ENCODE peak calls at places on chromosomes 16 and 17, in six cellular contexts. One of them, this sample, is unnamed.

GRCh38 chr17:38619937-38620550 is 14.3 kb upstream of the SRCIN1 start:
- DNase-seq in T follicular helper cell: no peak
- DNase-seq in Calu3: no peak
- DNase-seq in breast epithelium: no peak
- DNase-seq in epithelial cell of proximal tubule: no peak
- DNase-seq in type B pancreatic cell: no peak
- DNase-seq in this sample: no peak

GRCh38 chr16:73268311-73268997 is 220.5 kb upstream of the ZFHX3 start:
- DNase-seq in Calu3: no peak
- DNase-seq in epithelial cell of proximal tubule: no peak
- DNase-seq in type B pancreatic cell: no peak
- DNase-seq in breast epithelium: no peak
- DNase-seq in T follicular helper cell: no peak
- DNase-seq in this sample: no peak

GRCh38 chr16:87461466-87461975 is 31.3 kb downstream of the ZCCHC14 start:
- DNase-seq in type B pancreatic cell: no peak
- DNase-seq in Calu3: peak
- DNase-seq in epithelial cell of proximal tubule: peak
- DNase-seq in T follicular helper cell: no peak
- DNase-seq in breast epithelium: peak
- DNase-seq in this sample: peak

GRCh38 chr17:11144358-11145233 is 96.4 kb upstream of the SHISA6 start:
- DNase-seq in breast epithelium: no peak
- DNase-seq in epithelial cell of proximal tubule: no peak
- DNase-seq in T follicular helper cell: no peak
- DNase-seq in type B pancreatic cell: no peak
- DNase-seq in Calu3: peak
- DNase-seq in this sample: peak

GRCh38 chr16:20801278-20801677 is 5.0 kb downstream of the ERI2 start:
- DNase-seq in Calu3: no peak
- DNase-seq in type B pancreatic cell: no peak
- DNase-seq in T follicular helper cell: no peak
- DNase-seq in breast epithelium: no peak
- DNase-seq in epithelial cell of proximal tubule: no peak
- DNase-seq in this sample: no peak

GRCh38 chr17:48520631-48521045 is 10.2 kb downstream of the HOXB1 start:
- DNase-seq in breast epithelium: no peak
- DNase-seq in Calu3: no peak
- DNase-seq in epithelial cell of proximal tubule: no peak
- DNase-seq in type B pancreatic cell: no peak
- DNase-seq in T follicular helper cell: no peak
- DNase-seq in this sample: no peak

GRCh38 chr17:19569785-19570496 is 36.3 kb downstream of the SLC47A1 start:
- DNase-seq in type B pancreatic cell: no peak
- DNase-seq in breast epithelium: no peak
- DNase-seq in epithelial cell of proximal tubule: no peak
- DNase-seq in Calu3: no peak
- DNase-seq in T follicular helper cell: no peak
- DNase-seq in this sample: no peak

GRCh38 chr17:40615295-40615988 is 32.2 kb downstream of the SMARCE1 start:
- DNase-seq in T follicular helper cell: peak
- DNase-seq in epithelial cell of proximal tubule: peak
- DNase-seq in type B pancreatic cell: no peak
- DNase-seq in Calu3: peak
- DNase-seq in breast epithelium: no peak
- DNase-seq in this sample: no peak

This sample was measured in HL-60.